ENCODE peak calls at places on chromosomes 16 and 17, in nine cellular contexts. G is HFF-Myc; C is A549; P is neural progenitor cell; O is KG1; W is substantia nigra; S is fibroblast of the aortic adventitia; L is activated T-cell treated with anti-CD3 and anti-CD28 coated beads, Interleukin-2, amount 50 U/mL, for 72 hours; J is NCI-H460. A is an unnamed sample.

GRCh38 chr17:75091855-75092327 is 4.1 kb downstream of the SLC16A5 start:
- DNase-seq in G (no peak), C (peak; percentile 61), P (no peak), O (no peak), W (no peak), S (no peak), L (no peak), J (no peak), A (no peak)

GRCh38 chr16:81445143-81445922 is 725 bp downstream of the CMIP start:
- DNase-seq in G (no peak), C (no peak), P (peak; percentile 66), O (peak; percentile 7), W (no peak), S (no peak), L (peak; percentile 64), J (no peak), A (peak; percentile 62)

GRCh38 chr16:52696126-52696525 is 149.2 kb upstream of the TOX3 start:
- DNase-seq in G (no peak), C (no peak), P (no peak), O (no peak), W (no peak), S (no peak), L (no peak), J (no peak), A (no peak)

GRCh38 chr17:80825471-80826345 is 165.9 kb upstream of the CHMP6 start:
- DNase-seq in G (no peak), C (no peak), P (no peak), O (no peak), W (no peak), S (no peak), L (no peak), J (no peak), A (no peak)

GRCh38 chr17:7356072-7356549 is 1.2 kb downstream of the TMEM95 start:
- DNase-seq in G (no peak), C (peak; percentile 92), P (peak; percentile 93), O (peak; percentile 32), W (no peak), S (peak; percentile 66), L (peak; percentile 91), J (peak; percentile 75), A (peak; percentile 87)

GRCh38 chr16:87178977-87179376 is 138.2 kb downstream of the C16orf95 start:
- DNase-seq in G (no peak), C (no peak), P (no peak), O (no peak), W (no peak), S (peak; percentile 60), L (no peak), J (no peak), A (peak; percentile 20)

GRCh38 chr16:57514891-57515600 is 21.3 kb downstream of the CCDC102A start:
- DNase-seq in G (no peak), C (no peak), P (no peak), O (no peak), W (no peak), S (no peak), L (no peak), J (no peak), A (no peak)

GRCh38 chr16:6374816-6375215 is 957.8 kb upstream of the RBFOX1 start:
- DNase-seq in G (no peak), C (no peak), P (no peak), O (no peak), W (no peak), S (no peak), L (no peak), J (no peak), A (peak; percentile 34)

GRCh38 chr17:1727876-1728630 is 3.5 kb downstream of the WDR81 start:
- DNase-seq in G (no peak), C (no peak), P (no peak), O (no peak), W (no peak), S (no peak), L (no peak), J (no peak), A (no peak)